ENCODE peak calls at places on chromosome 6, in nine cellular contexts. One of them, this sample, is unnamed.

GRCh38 chr6:143400258-143401059 is 50.0 kb downstream of the ADAT2 start:
- DNase-seq in lower lobe of right lung: no peak
- DNase-seq in IMR-90: no peak
- DNase-seq in left ventricle myocardium inferior: no peak
- DNase-seq in psoas muscle: no peak
- DNase-seq in tibial artery: peak
- DNase-seq in SJCRH30: no peak
- DNase-seq in Peyer's patch: no peak
- DNase-seq in OCI-LY7: peak
- DNase-seq in this sample: peak

GRCh38 chr6:168005796-168006195 is 8.3 kb downstream of the KIF25 start:
- DNase-seq in lower lobe of right lung: no peak
- DNase-seq in IMR-90: no peak
- DNase-seq in left ventricle myocardium inferior: no peak
- DNase-seq in psoas muscle: no peak
- DNase-seq in tibial artery: no peak
- DNase-seq in SJCRH30: no peak
- DNase-seq in Peyer's patch: no peak
- DNase-seq in OCI-LY7: no peak
- DNase-seq in this sample: no peak

GRCh38 chr6:15504581-15505350 is 158.1 kb downstream of the DTNBP1 start:
- DNase-seq in lower lobe of right lung: no peak
- DNase-seq in IMR-90: peak
- DNase-seq in left ventricle myocardium inferior: peak
- DNase-seq in psoas muscle: peak
- DNase-seq in tibial artery: peak
- DNase-seq in SJCRH30: peak
- DNase-seq in Peyer's patch: no peak
- DNase-seq in OCI-LY7: no peak
- DNase-seq in this sample: no peak

GRCh38 chr6:73340048-73340447 is 14.0 kb downstream of the DPPA5 start:
- DNase-seq in lower lobe of right lung: no peak
- DNase-seq in IMR-90: peak
- DNase-seq in left ventricle myocardium inferior: no peak
- DNase-seq in psoas muscle: no peak
- DNase-seq in tibial artery: no peak
- DNase-seq in SJCRH30: no peak
- DNase-seq in Peyer's patch: no peak
- DNase-seq in OCI-LY7: no peak
- DNase-seq in this sample: no peak

GRCh38 chr6:44122821-44123220 is 4.4 kb downstream of the MRPL14 start:
- DNase-seq in lower lobe of right lung: no peak
- DNase-seq in IMR-90: no peak
- DNase-seq in left ventricle myocardium inferior: no peak
- DNase-seq in psoas muscle: no peak
- DNase-seq in tibial artery: no peak
- DNase-seq in SJCRH30: no peak
- DNase-seq in Peyer's patch: no peak
- DNase-seq in OCI-LY7: peak
- DNase-seq in this sample: no peak

GRCh38 chr6:137277971-137278602 is 58.9 kb upstream of the IFNGR1 start:
- DNase-seq in lower lobe of right lung: no peak
- DNase-seq in IMR-90: peak
- DNase-seq in left ventricle myocardium inferior: no peak
- DNase-seq in psoas muscle: no peak
- DNase-seq in tibial artery: no peak
- DNase-seq in SJCRH30: peak
- DNase-seq in Peyer's patch: no peak
- DNase-seq in OCI-LY7: no peak
- DNase-seq in this sample: no peak

GRCh38 chr6:25050356-25050755 is 114.6 kb upstream of the RIPOR2 start:
- DNase-seq in lower lobe of right lung: no peak
- DNase-seq in IMR-90: peak
- DNase-seq in left ventricle myocardium inferior: no peak
- DNase-seq in psoas muscle: no peak
- DNase-seq in tibial artery: no peak
- DNase-seq in SJCRH30: no peak
- DNase-seq in Peyer's patch: no peak
- DNase-seq in OCI-LY7: peak
- DNase-seq in this sample: peak

GRCh38 chr6:47161176-47161687 is 119.1 kb upstream of the ADGRF1 start:
- DNase-seq in lower lobe of right lung: no peak
- DNase-seq in IMR-90: peak
- DNase-seq in left ventricle myocardium inferior: no peak
- DNase-seq in psoas muscle: no peak
- DNase-seq in tibial artery: no peak
- DNase-seq in SJCRH30: no peak
- DNase-seq in Peyer's patch: no peak
- DNase-seq in OCI-LY7: peak
- DNase-seq in this sample: no peak

GRCh38 chr6:35486005-35486925 is 10.6 kb downstream of the TEAD3 start:
- DNase-seq in lower lobe of right lung: peak
- DNase-seq in IMR-90: no peak
- DNase-seq in left ventricle myocardium inferior: peak
- DNase-seq in psoas muscle: peak
- DNase-seq in tibial artery: peak
- DNase-seq in SJCRH30: no peak
- DNase-seq in Peyer's patch: no peak
- DNase-seq in OCI-LY7: no peak
- DNase-seq in this sample: no peak

GRCh38 chr6:39342692-39343460 is 20.4 kb upstream of the KCNK16 start:
- DNase-seq in lower lobe of right lung: no peak
- DNase-seq in IMR-90: no peak
- DNase-seq in left ventricle myocardium inferior: no peak
- DNase-seq in psoas muscle: no peak
- DNase-seq in tibial artery: no peak
- DNase-seq in SJCRH30: peak
- DNase-seq in Peyer's patch: peak
- DNase-seq in OCI-LY7: no peak
- DNase-seq in this sample: no peak

GRCh38 chr6:82570083-82570482 is 206.5 kb downstream of the TPBG start:
- DNase-seq in lower lobe of right lung: no peak
- DNase-seq in IMR-90: no peak
- DNase-seq in left ventricle myocardium inferior: no peak
- DNase-seq in psoas muscle: no peak
- DNase-seq in tibial artery: no peak
- DNase-seq in SJCRH30: peak
- DNase-seq in Peyer's patch: no peak
- DNase-seq in OCI-LY7: no peak
- DNase-seq in this sample: no peak

GRCh38 chr6:33700391-33701050 is 11.0 kb downstream of the UQCC2 start:
- DNase-seq in lower lobe of right lung: peak
- DNase-seq in IMR-90: peak
- DNase-seq in left ventricle myocardium inferior: no peak
- DNase-seq in psoas muscle: peak
- DNase-seq in tibial artery: no peak
- DNase-seq in SJCRH30: peak
- DNase-seq in Peyer's patch: peak
- DNase-seq in OCI-LY7: peak
- DNase-seq in this sample: peak

GRCh38 chr6:111985202-111985731 is 68.6 kb upstream of the CCN6 start:
- DNase-seq in lower lobe of right lung: no peak
- DNase-seq in IMR-90: peak
- DNase-seq in left ventricle myocardium inferior: no peak
- DNase-seq in psoas muscle: no peak
- DNase-seq in tibial artery: no peak
- DNase-seq in SJCRH30: no peak
- DNase-seq in Peyer's patch: no peak
- DNase-seq in OCI-LY7: no peak
- DNase-seq in this sample: no peak

GRCh38 chr6:122758927-122759334 is 20.6 kb upstream of the FABP7 start:
- DNase-seq in lower lobe of right lung: no peak
- DNase-seq in IMR-90: no peak
- DNase-seq in left ventricle myocardium inferior: no peak
- DNase-seq in psoas muscle: no peak
- DNase-seq in tibial artery: no peak
- DNase-seq in SJCRH30: no peak
- DNase-seq in Peyer's patch: no peak
- DNase-seq in OCI-LY7: no peak
- DNase-seq in this sample: no peak

GRCh38 chr6:121652726-121653623 is 217.5 kb downstream of the GJA1 start:
- DNase-seq in lower lobe of right lung: no peak
- DNase-seq in IMR-90: peak
- DNase-seq in left ventricle myocardium inferior: no peak
- DNase-seq in psoas muscle: no peak
- DNase-seq in tibial artery: no peak
- DNase-seq in SJCRH30: no peak
- DNase-seq in Peyer's patch: no peak
- DNase-seq in OCI-LY7: no peak
- DNase-seq in this sample: no peak

GRCh38 chr6:121651420-121651819 is 216.0 kb downstream of the GJA1 start:
- DNase-seq in lower lobe of right lung: no peak
- DNase-seq in IMR-90: peak
- DNase-seq in left ventricle myocardium inferior: no peak
- DNase-seq in psoas muscle: no peak
- DNase-seq in tibial artery: no peak
- DNase-seq in SJCRH30: no peak
- DNase-seq in Peyer's patch: peak
- DNase-seq in OCI-LY7: no peak
- DNase-seq in this sample: no peak

GRCh38 chr6:121652223-121652622 is 216.8 kb downstream of the GJA1 start:
- DNase-seq in lower lobe of right lung: no peak
- DNase-seq in IMR-90: no peak
- DNase-seq in left ventricle myocardium inferior: no peak
- DNase-seq in psoas muscle: no peak
- DNase-seq in tibial artery: no peak
- DNase-seq in SJCRH30: no peak
- DNase-seq in Peyer's patch: no peak
- DNase-seq in OCI-LY7: no peak
- DNase-seq in this sample: no peak

GRCh38 chr6:121649951-121650350 is 214.5 kb downstream of the GJA1 start:
- DNase-seq in lower lobe of right lung: no peak
- DNase-seq in IMR-90: no peak
- DNase-seq in left ventricle myocardium inferior: no peak
- DNase-seq in psoas muscle: no peak
- DNase-seq in tibial artery: no peak
- DNase-seq in SJCRH30: no peak
- DNase-seq in Peyer's patch: no peak
- DNase-seq in OCI-LY7: no peak
- DNase-seq in this sample: no peak

DNA sequence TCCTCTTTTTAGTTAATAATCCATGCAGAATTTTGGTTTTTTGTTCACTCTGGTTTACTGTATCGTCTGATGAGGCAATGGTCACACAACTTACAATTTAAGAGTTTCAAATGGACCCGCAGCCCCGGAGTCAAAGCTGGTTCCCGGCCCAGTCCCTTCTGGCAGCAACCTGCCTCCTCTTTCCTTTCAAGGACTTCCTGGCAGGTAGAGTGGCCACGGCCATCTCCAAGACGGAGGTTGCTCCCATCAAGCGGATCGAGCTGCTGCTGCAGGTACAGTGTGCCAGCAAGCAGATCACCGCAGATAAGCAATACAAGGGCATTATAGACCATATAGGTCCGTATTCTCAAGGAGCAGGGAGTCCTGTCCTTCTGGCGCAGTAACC is 218.2 kb downstream of the GJA1 start:
- DNase-seq in lower lobe of right lung: no peak
- DNase-seq in IMR-90: no peak
- DNase-seq in left ventricle myocardium inferior: no peak
- DNase-seq in psoas muscle: peak
- DNase-seq in tibial artery: no peak
- DNase-seq in SJCRH30: no peak
- DNase-seq in Peyer's patch: no peak
- DNase-seq in OCI-LY7: no peak
- DNase-seq in this sample: no peak
- H3K27ac ChIP-seq in lower lobe of right lung: no peak
- H3K27ac ChIP-seq in IMR-90: peak
- H3K27ac ChIP-seq in left ventricle myocardium inferior: peak
- H3K27ac ChIP-seq in psoas muscle: peak
- H3K27ac ChIP-seq in tibial artery: peak
- H3K27ac ChIP-seq in SJCRH30: no peak
- H3K27ac ChIP-seq in Peyer's patch: no peak
- H3K27ac ChIP-seq in OCI-LY7: no peak
- H3K27ac ChIP-seq in this sample: no peak

DNA sequence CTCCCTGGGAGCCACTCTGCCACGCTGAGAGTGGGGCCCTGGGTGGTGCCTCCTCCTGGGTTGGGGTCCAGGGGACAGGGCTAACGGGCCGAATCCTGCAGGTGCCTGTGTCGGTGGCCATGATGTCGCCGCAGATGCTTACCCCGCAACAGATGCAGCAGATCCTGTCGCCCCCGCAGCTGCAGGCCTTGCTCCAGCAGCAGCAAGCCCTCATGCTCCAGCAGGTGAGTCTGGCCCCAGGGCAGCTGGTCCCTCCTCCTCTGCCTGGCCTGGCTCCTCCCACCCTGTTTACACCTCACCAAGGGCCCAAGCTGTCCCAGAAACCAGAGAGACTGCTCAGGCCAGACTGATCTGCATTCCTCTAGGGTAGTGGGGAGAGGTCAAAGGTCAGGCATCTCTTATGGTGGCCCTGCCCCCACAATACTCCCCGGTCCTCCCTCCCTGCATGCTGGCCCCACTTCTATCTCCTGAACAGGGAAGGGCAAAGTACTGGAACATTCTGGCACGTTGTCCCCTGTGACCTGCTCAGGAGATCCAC is 38.6 kb downstream of the FOXP4 start:
- DNase-seq in lower lobe of right lung: no peak
- DNase-seq in IMR-90: no peak
- DNase-seq in left ventricle myocardium inferior: no peak
- DNase-seq in psoas muscle: no peak
- DNase-seq in tibial artery: no peak
- DNase-seq in SJCRH30: no peak
- DNase-seq in Peyer's patch: no peak
- DNase-seq in OCI-LY7: no peak
- DNase-seq in this sample: no peak
- H3K27ac ChIP-seq in lower lobe of right lung: no peak
- H3K27ac ChIP-seq in IMR-90: no peak
- H3K27ac ChIP-seq in left ventricle myocardium inferior: peak
- H3K27ac ChIP-seq in psoas muscle: no peak
- H3K27ac ChIP-seq in tibial artery: no peak
- H3K27ac ChIP-seq in SJCRH30: no peak
- H3K27ac ChIP-seq in Peyer's patch: no peak
- H3K27ac ChIP-seq in OCI-LY7: no peak
- H3K27ac ChIP-seq in this sample: no peak

DNA sequence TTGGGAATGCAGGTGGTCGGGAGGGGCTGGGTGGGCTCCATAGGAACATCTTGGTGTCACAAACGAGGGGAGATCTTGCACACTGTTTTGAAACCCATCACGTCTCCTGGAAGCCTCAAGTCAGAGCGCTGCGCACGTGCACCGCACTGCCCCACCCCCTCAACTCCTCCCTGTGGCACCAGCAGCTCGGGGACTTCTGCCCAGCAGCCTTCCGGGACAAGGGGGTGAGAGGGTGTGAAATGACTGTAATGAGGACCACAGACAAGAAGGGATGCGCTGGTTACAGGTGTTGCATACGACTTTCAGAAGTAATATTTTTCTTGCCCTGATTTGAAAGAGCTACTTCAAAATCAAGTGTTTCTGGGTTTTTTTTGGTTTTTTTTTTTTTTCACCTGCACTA is 60.3 kb downstream of the FOXC1 start:
- DNase-seq in lower lobe of right lung: no peak
- DNase-seq in IMR-90: no peak
- DNase-seq in left ventricle myocardium inferior: no peak
- DNase-seq in psoas muscle: no peak
- DNase-seq in tibial artery: no peak
- DNase-seq in SJCRH30: no peak
- DNase-seq in Peyer's patch: no peak
- DNase-seq in OCI-LY7: no peak
- DNase-seq in this sample: no peak
- H3K27ac ChIP-seq in lower lobe of right lung: no peak
- H3K27ac ChIP-seq in IMR-90: no peak
- H3K27ac ChIP-seq in left ventricle myocardium inferior: no peak
- H3K27ac ChIP-seq in psoas muscle: no peak
- H3K27ac ChIP-seq in tibial artery: no peak
- H3K27ac ChIP-seq in SJCRH30: no peak
- H3K27ac ChIP-seq in Peyer's patch: no peak
- H3K27ac ChIP-seq in OCI-LY7: no peak
- H3K27ac ChIP-seq in this sample: no peak

GRCh38 chr6:37359034-37359433 is 5.3 kb downstream of the RNF8 start:
- DNase-seq in lower lobe of right lung: no peak
- DNase-seq in IMR-90: no peak
- DNase-seq in left ventricle myocardium inferior: no peak
- DNase-seq in psoas muscle: no peak
- DNase-seq in tibial artery: no peak
- DNase-seq in SJCRH30: no peak
- DNase-seq in Peyer's patch: no peak
- DNase-seq in OCI-LY7: no peak
- DNase-seq in this sample: no peak
- H3K27ac ChIP-seq in lower lobe of right lung: no peak
- H3K27ac ChIP-seq in IMR-90: no peak
- H3K27ac ChIP-seq in left ventricle myocardium inferior: no peak
- H3K27ac ChIP-seq in psoas muscle: no peak
- H3K27ac ChIP-seq in tibial artery: no peak
- H3K27ac ChIP-seq in SJCRH30: no peak
- H3K27ac ChIP-seq in Peyer's patch: no peak
- H3K27ac ChIP-seq in OCI-LY7: no peak
- H3K27ac ChIP-seq in this sample: no peak

This sample was measured in CD4-positive, CD25-positive, alpha-beta regulatory T cell.